ENCODE peak calls at places on chromosomes 4 and X, in four cellular contexts. C is left lung; P is pancreas; E is CD4-positive, CD25-positive, alpha-beta regulatory T cell. S is an unnamed sample.

GRCh38 chrX:139286342-139286741 is 244.2 kb upstream of the F9 start:
- DNase-seq in C (no peak), P (no peak), E (no peak), S (no peak)

GRCh38 chr4:87066403-87067119 is 131.8 kb downstream of the AFF1 start:
- DNase-seq in C (no peak), P (no peak), E (no peak), S (no peak)

GRCh38 chr4:102492531-102493241 is 8.5 kb upstream of the NFKB1 start:
- DNase-seq in C (no peak), P (no peak), E (no peak), S (no peak)

GRCh38 chr4:145902522-145902921 is 36.1 kb downstream of the ZNF827 start:
- DNase-seq in C (no peak), P (no peak), E (no peak), S (no peak)

GRCh38 chr4:149933883-149934282 is 118.2 kb upstream of the IQCM start:
- DNase-seq in C (no peak), P (no peak), E (no peak), S (no peak)

GRCh38 chr4:153781717-153782416 is 7.0 kb downstream of the SFRP2 start:
- DNase-seq in C (no peak), P (no peak), E (no peak), S (no peak)

GRCh38 chr4:109298279-109299010 is 4.0 kb downstream of the COL25A1 start:
- DNase-seq in C (no peak), P (no peak), E (no peak), S (no peak)

GRCh38 chrX:18368402-18368801 is 13.9 kb upstream of the SCML2 start:
- DNase-seq in C (no peak), P (no peak), E (no peak), S (no peak)

GRCh38 chrX:111123125-111123524 is 27.1 kb downstream of the PAK3 start:
- DNase-seq in C (no peak), P (no peak), E (no peak), S (no peak)

GRCh38 chr4:8323947-8324555 is 54.5 kb downstream of the HTRA3 start:
- DNase-seq in C (peak), P (peak), E (no peak), S (no peak)

GRCh38 chrX:24025741-24026402 is 1.1 kb downstream of the KLHL15 start:
- DNase-seq in C (no peak), P (no peak), E (no peak), S (no peak)

GRCh38 chr4:103996637-103997036 is 276.9 kb upstream of the TACR3 start:
- DNase-seq in C (peak), P (no peak), E (no peak), S (no peak)

GRCh38 chr4:158521490-158522111 is at the start of gene RXFP1:
- DNase-seq in C (no peak), P (no peak), E (no peak), S (no peak)

GRCh38 chr4:80192937-80193336 is 4.4 kb upstream of the PRDM8 start:
- DNase-seq in C (no peak), P (no peak), E (no peak), S (no peak)

GRCh38 chrX:54529166-54529558 is 857 bp upstream of the GNL3L start:
- DNase-seq in C (no peak), P (no peak), E (no peak), S (no peak)

GRCh38 chr4:31417051-31417450 is 696.9 kb downstream of the PCDH7 start:
- DNase-seq in C (no peak), P (no peak), E (no peak), S (no peak)

GRCh38 chr4:53863163-53863562 is 201.2 kb downstream of the CHIC2 start:
- DNase-seq in C (no peak), P (no peak), E (no peak), S (peak)

GRCh38 chr4:102614801-102615200 is 113.6 kb downstream of the NFKB1 start:
- DNase-seq in C (no peak), P (no peak), E (no peak), S (no peak)

GRCh38 chr4:15918484-15919129 is 19.9 kb downstream of the FGFBP1 start:
- DNase-seq in C (peak), P (no peak), E (no peak), S (peak)

GRCh38 chr4:73131281-73131680 is 61.8 kb upstream of the COX18 start:
- DNase-seq in C (no peak), P (no peak), E (no peak), S (no peak)

GRCh38 chr4:153535735-153536494 is 69.8 kb downstream of the TMEM131L start:
- DNase-seq in C (no peak), P (no peak), E (no peak), S (no peak)

GRCh38 chr4:48578132-48578964 is 88.3 kb downstream of the ZAR1 start:
- DNase-seq in C (no peak), P (no peak), E (peak), S (peak)

GRCh38 chrX:143633530-143634372 is 2.1 kb downstream of the SLITRK4 start:
- DNase-seq in C (no peak), P (peak), E (no peak), S (no peak)

GRCh38 chrX:106917830-106918500 is 2.2 kb upstream of the CLDN2 start:
- DNase-seq in C (no peak), P (no peak), E (no peak), S (peak)

GRCh38 chr4:3611778-3612177 is 79.6 kb upstream of the LRPAP1 start:
- DNase-seq in C (no peak), P (no peak), E (no peak), S (no peak)

GRCh38 chrX:136812286-136812685 is 31.6 kb upstream of the ARHGEF6 start:
- DNase-seq in C (no peak), P (no peak), E (no peak), S (no peak)

GRCh38 chrX:40539214-40540142 is 41.3 kb upstream of the ATP6AP2 start:
- DNase-seq in C (peak), P (no peak), E (peak), S (no peak)

GRCh38 chrX:23765449-23765848 is 17.5 kb upstream of the SAT1 start:
- DNase-seq in C (no peak), P (no peak), E (no peak), S (no peak)

GRCh38 chr4:87007345-87008181 is 72.8 kb downstream of the AFF1 start:
- DNase-seq in C (peak), P (peak), E (peak), S (peak)

GRCh38 chr4:182126567-182126966 is 116.6 kb upstream of the TENM3 start:
- DNase-seq in C (no peak), P (no peak), E (no peak), S (no peak)

GRCh38 chr4:143626134-143626859 is 74.2 kb downstream of the FREM3 start:
- DNase-seq in C (peak), P (no peak), E (no peak), S (peak)

GRCh38 chrX:65924938-65925507 is 114.9 kb downstream of the VSIG4 start:
- DNase-seq in C (no peak), P (no peak), E (no peak), S (no peak)

GRCh38 chrX:152632445-152633097 is 5.1 kb upstream of the GABRQ start:
- DNase-seq in C (no peak), P (peak), E (no peak), S (peak)

GRCh38 chrX:103733017-103733416 is 22.3 kb downstream of the TMEM31 start:
- DNase-seq in C (no peak), P (no peak), E (no peak), S (no peak)

GRCh38 chr4:82560853-82561744 is 689 bp downstream of the TMEM150C start:
- DNase-seq in C (no peak), P (peak), E (no peak), S (no peak)

GRCh38 chr4:41990029-41990382 is 324 bp upstream of the SLC30A9 start:
- DNase-seq in C (no peak), P (no peak), E (no peak), S (no peak)

GRCh38 chr4:11428161-11428700 is 463 bp downstream of the HS3ST1 start:
- DNase-seq in C (no peak), P (no peak), E (no peak), S (no peak)

GRCh38 chr4:17324431-17324830 is 187.5 kb downstream of the QDPR start:
- DNase-seq in C (no peak), P (no peak), E (no peak), S (peak)

GRCh38 chr4:22457348-22457747 is 58.5 kb downstream of the ADGRA3 start:
- DNase-seq in C (no peak), P (no peak), E (no peak), S (no peak)

S was measured in mucosa of gallbladder.